ENCODE peak calls at places on chromosomes 13 and 19, in four cellular contexts. Z is K562, X is H1, F is HepG2. C is an unnamed sample.

GRCh38 chr13:111975539-111976473 is 91.1 kb upstream of the SOX1 start:
- DNase-seq in Z (no peak), X (no peak), F (no peak), C (no peak)

GRCh38 chr19:3555653-3556422 is 1.5 kb downstream of the MFSD12 start:
- DNase-seq in Z (no peak), X (no peak), F (no peak), C (no peak)

GRCh38 chr19:19280561-19280960 is 7.5 kb upstream of the TM6SF2 start:
- DNase-seq in Z (no peak), X (no peak), F (no peak), C (no peak)

GRCh38 chr19:5285311-5285710 is 55.3 kb downstream of the PTPRS start:
- DNase-seq in Z (no peak), X (no peak), F (no peak), C (no peak)

GRCh38 chr19:18743281-18743825 is 47.8 kb downstream of the COMP start:
- DNase-seq in Z (peak; percentile 88), X (no peak), F (no peak), C (peak; percentile 10)

GRCh38 chr13:39353988-39354387 is 249.0 kb downstream of the LHFPL6 start:
- DNase-seq in Z (no peak), X (no peak), F (no peak), C (no peak)

GRCh38 chr13:40666905-40667621 is 622 bp upstream of the FOXO1 start:
- DNase-seq in Z (peak; percentile 57), X (no peak), F (peak; percentile 48), C (no peak)

GRCh38 chr19:34269968-34270621 is 15.7 kb downstream of the GARRE1 start:
- DNase-seq in Z (no peak), X (no peak), F (peak; percentile 46), C (peak; percentile 99)

GRCh38 chr19:41641879-41642485 is 15.1 kb upstream of the CEACAM4 start:
- DNase-seq in Z (peak; percentile 77), X (no peak), F (peak; percentile 23), C (peak; percentile 54)

GRCh38 chr13:79973533-79973963 is 367.4 kb downstream of the SPRY2 start:
- DNase-seq in Z (peak; percentile 8), X (no peak), F (no peak), C (no peak)

GRCh38 chr13:89708013-89708412 is 1639.5 kb upstream of the MIR17HG start:
- DNase-seq in Z (no peak), X (no peak), F (no peak), C (no peak)

GRCh38 chr19:36488816-36489138 is 584 bp downstream of the ZNF566 start:
- DNase-seq in Z (peak; percentile 43), X (no peak), F (peak; percentile 39), C (no peak)

GRCh38 chr19:47836038-47836437 is 14.3 kb downstream of the CRX start:
- DNase-seq in Z (no peak), X (no peak), F (no peak), C (no peak)

GRCh38 chr19:2582984-2583956 is 107.3 kb downstream of the GADD45B start:
- DNase-seq in Z (no peak), X (no peak), F (no peak), C (no peak)

GRCh38 chr13:22061806-22062391 is 391.0 kb downstream of the FGF9 start:
- DNase-seq in Z (no peak), X (no peak), F (no peak), C (no peak)

GRCh38 chr19:12871681-12872080 is 9.6 kb downstream of the DNASE2 start:
- DNase-seq in Z (no peak), X (no peak), F (no peak), C (no peak)

GRCh38 chr13:106649495-106649894 is 81.6 kb upstream of the ARGLU1 start:
- DNase-seq in Z (no peak), X (no peak), F (no peak), C (no peak)

GRCh38 chr19:38417544-38418506 is 8.2 kb downstream of the RASGRP4 start:
- DNase-seq in Z (peak; percentile 92), X (no peak), F (no peak), C (no peak)

GRCh38 chr13:99542788-99543406 is 41.6 kb downstream of the TM9SF2 start:
- DNase-seq in Z (no peak), X (no peak), F (no peak), C (peak; percentile 28)

GRCh38 chr19:38736413-38737280 is 7.6 kb downstream of the CAPN12 start:
- DNase-seq in Z (peak; percentile 99), X (peak; percentile 36), F (no peak), C (no peak)

GRCh38 chr19:46714523-46715106 is 2.3 kb downstream of the PRKD2 start:
- DNase-seq in Z (no peak), X (no peak), F (no peak), C (peak; percentile 44)

GRCh38 chr19:2425622-2426581 is 1.5 kb downstream of the TIMM13 start:
- DNase-seq in Z (no peak), X (no peak), F (no peak), C (no peak)

GRCh38 chr13:57624565-57625435 is 6.7 kb upstream of the PCDH17 start:
- DNase-seq in Z (peak; percentile 18), X (no peak), F (peak; percentile 56), C (peak; percentile 71)

GRCh38 chr13:63351533-63351932 is 1935.9 kb upstream of the PCDH20 start:
- DNase-seq in Z (no peak), X (no peak), F (no peak), C (no peak)

GRCh38 chr13:97712770-97713169 is 240.7 kb upstream of the IPO5 start:
- DNase-seq in Z (no peak), X (no peak), F (no peak), C (no peak)

GRCh38 chr13:36850790-36851438 is 31.9 kb downstream of the RFXAP start:
- DNase-seq in Z (no peak), X (no peak), F (peak; percentile 23), C (peak; percentile 37)

GRCh38 chr19:47109541-47110375 is 3.8 kb downstream of the ZC3H4 start:
- DNase-seq in Z (peak; percentile 28), X (no peak), F (no peak), C (peak; percentile 89)

DNA sequence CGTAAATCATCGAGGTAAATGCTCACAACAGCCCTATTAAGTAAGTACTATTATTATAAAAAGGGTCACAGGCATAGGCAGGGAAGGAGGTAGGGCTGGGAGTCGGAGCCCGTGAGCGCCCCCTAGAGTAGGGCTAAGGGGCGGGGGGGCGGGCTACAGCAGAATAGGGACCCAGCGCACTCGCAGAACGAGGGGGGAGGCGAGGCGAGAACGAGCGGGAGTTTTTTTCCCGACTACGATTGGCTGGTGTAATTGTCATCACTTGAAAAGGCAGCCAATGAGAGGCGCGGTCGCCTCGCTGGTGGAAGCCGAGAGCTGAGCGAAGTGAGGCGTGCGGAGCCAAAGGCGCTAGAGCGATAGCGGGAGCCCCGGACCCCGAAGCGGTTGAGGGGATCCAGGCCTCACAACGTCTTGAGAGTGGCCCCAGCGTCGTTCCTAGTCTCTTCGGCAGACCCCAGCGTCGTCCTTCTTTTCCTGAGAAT is 24.2 kb downstream of the KEAP1 start:
- DNase-seq in Z (peak; percentile 93), X (peak; percentile 80), F (peak; percentile 31), C (peak; percentile 95)
- TF ChIP-seq POLR2AphosphoS5 in Z (no peak), X (no peak), F (no peak), C (no peak)

GRCh38 chr13:110869805-110870706 is 44.8 kb downstream of the ANKRD10 start:
- DNase-seq in Z (peak; percentile 79), X (no peak), F (peak; percentile 89), C (peak; percentile 99)
- H2AFZ ChIP-seq in Z (peak overlapping the region; percentile 83), X (peak overlapping the region; percentile 81), F (peak overlapping the region; percentile 76), C (peak overlapping the region; percentile 93)

GRCh38 chr19:21604941-21605548 is 99.6 kb downstream of the ZNF429 start:
- DNase-seq in Z (no peak), X (no peak), F (no peak), C (peak; percentile 5)

GRCh38 chr19:21607453-21607852 is 102.1 kb downstream of the ZNF429 start:
- DNase-seq in Z (no peak), X (no peak), F (no peak), C (no peak)

GRCh38 chr19:21602105-21602658 is 96.8 kb downstream of the ZNF429 start:
- DNase-seq in Z (no peak), X (no peak), F (no peak), C (no peak)

GRCh38 chr19:21603431-21604153 is 98.2 kb downstream of the ZNF429 start:
- DNase-seq in Z (no peak), X (no peak), F (no peak), C (no peak)

DNA sequence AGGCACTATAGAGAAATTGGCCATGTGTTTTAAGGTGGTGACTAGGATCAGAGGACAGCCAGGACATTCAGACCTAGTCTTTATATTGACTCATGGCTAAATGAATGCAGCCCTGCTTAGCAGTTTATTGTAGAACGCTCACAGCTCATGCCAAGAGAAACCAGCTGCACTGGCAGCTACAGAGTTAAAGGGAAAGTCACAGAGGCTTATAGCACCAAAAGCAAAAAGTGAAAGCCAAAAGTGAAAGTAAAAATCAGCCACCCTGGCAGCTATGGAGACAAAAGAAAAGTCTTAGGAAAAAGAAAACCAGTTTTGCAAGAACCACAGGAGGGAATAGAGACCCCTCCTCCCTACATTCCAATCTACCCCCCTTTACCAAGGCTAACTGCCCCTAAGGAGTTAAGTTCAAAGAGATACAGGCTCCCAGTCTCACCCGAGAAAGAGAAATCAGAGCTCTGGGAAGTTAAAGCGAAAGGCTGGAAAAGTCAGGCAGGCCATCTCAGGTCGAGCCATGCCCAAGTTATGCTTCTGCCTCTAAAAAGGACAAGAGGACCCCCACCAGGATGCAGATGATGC is 99.0 kb downstream of the ZNF429 start:
- DNase-seq in Z (no peak), X (no peak), F (no peak), C (no peak)
- TF ChIP-seq JUN in Z (no peak), X (no peak), F (no peak), C (no peak)

GRCh38 chr13:113658836-113659235 is 838 bp upstream of the ATP4B start:
- DNase-seq in Z (no peak), X (no peak), F (no peak), C (no peak)
- TF ChIP-seq POLR2AphosphoS5 in Z (no peak), X (no peak), F (no peak), C (no peak)

DNA sequence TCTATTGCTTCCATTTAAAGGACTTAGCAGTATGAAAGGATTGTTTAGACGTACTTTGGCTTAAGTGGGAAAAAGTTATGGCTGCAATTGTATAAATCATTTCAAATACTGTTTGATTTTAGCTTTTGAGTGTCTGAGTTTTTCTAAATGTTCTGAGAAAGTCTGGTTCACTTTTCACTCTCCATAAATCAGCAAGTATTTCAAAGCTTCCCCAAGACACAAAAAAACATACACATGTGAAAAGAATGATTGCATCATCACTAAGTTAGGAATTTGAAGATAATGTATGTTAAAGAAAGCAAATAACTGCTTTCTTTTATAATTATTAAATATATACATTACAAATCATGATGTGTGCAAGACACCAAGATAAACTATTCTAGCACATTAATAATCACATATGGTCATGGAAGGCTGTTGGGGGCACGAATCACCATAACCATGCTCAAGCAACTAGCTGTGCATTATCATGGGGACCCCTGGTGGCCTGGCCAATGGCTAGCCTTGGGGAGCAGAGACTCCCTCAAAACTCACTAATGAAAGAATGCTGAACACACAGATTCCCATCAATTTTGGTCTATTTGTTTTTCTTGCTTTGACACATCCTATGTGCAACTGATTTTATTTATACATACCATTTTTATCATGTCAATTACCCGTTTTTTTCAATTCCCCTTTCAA is 111.1 kb downstream of the MIPEP start:
- DNase-seq in Z (no peak), X (no peak), F (no peak), C (no peak)
- H2AFZ ChIP-seq in Z (no peak overlapping the region), X (no peak overlapping the region), F (no peak overlapping the region), C (no peak overlapping the region)

C was measured in endothelial cell of umbilical vein.